ENCODE peak calls at places on chromosomes 7 and 10, in nine cellular contexts. One of them, this sample, is unnamed.

GRCh38 chr7:27148031-27148775 is 629 bp upstream of the HOXA6 start:
- DNase-seq in HCT116: no peak
- DNase-seq in SK-N-MC: no peak
- DNase-seq in breast epithelium: peak
- DNase-seq in sigmoid colon: peak
- DNase-seq in stomach: no peak
- DNase-seq in HepG2: no peak
- DNase-seq in K562: no peak
- DNase-seq in GM23338: peak
- DNase-seq in this sample: peak

GRCh38 chr7:121960678-121961461 is 87.9 kb downstream of the PTPRZ1 start:
- DNase-seq in breast epithelium: no peak
- DNase-seq in sigmoid colon: no peak
- DNase-seq in K562: no peak
- DNase-seq in HCT116: peak
- DNase-seq in HepG2: no peak
- DNase-seq in stomach: no peak
- DNase-seq in GM23338: no peak
- DNase-seq in SK-N-MC: no peak
- DNase-seq in this sample: no peak

GRCh38 chr7:12805518-12805928 is 118.1 kb downstream of the ARL4A start:
- DNase-seq in K562: no peak
- DNase-seq in HepG2: no peak
- DNase-seq in SK-N-MC: no peak
- DNase-seq in breast epithelium: no peak
- DNase-seq in HCT116: no peak
- DNase-seq in stomach: no peak
- DNase-seq in sigmoid colon: no peak
- DNase-seq in GM23338: no peak
- DNase-seq in this sample: no peak

GRCh38 chr10:24897326-24897926 is 55.0 kb downstream of the PRTFDC1 start:
- DNase-seq in GM23338: no peak
- DNase-seq in breast epithelium: no peak
- DNase-seq in sigmoid colon: no peak
- DNase-seq in HepG2: peak
- DNase-seq in K562: peak
- DNase-seq in stomach: no peak
- DNase-seq in SK-N-MC: no peak
- DNase-seq in HCT116: peak
- DNase-seq in this sample: no peak

GRCh38 chr7:100156331-100157068 is 2.0 kb downstream of the TRAPPC14 start:
- DNase-seq in GM23338: no peak
- DNase-seq in sigmoid colon: no peak
- DNase-seq in K562: peak
- DNase-seq in stomach: no peak
- DNase-seq in breast epithelium: no peak
- DNase-seq in HCT116: no peak
- DNase-seq in SK-N-MC: no peak
- DNase-seq in HepG2: no peak
- DNase-seq in this sample: peak

GRCh38 chr7:25353744-25354143 is 125.5 kb upstream of the NPVF start:
- DNase-seq in HCT116: no peak
- DNase-seq in HepG2: no peak
- DNase-seq in SK-N-MC: no peak
- DNase-seq in K562: no peak
- DNase-seq in GM23338: no peak
- DNase-seq in sigmoid colon: no peak
- DNase-seq in stomach: no peak
- DNase-seq in breast epithelium: no peak
- DNase-seq in this sample: no peak

GRCh38 chr7:29921404-29922010 is 68.1 kb downstream of the SCRN1 start:
- DNase-seq in GM23338: peak
- DNase-seq in HepG2: peak
- DNase-seq in K562: peak
- DNase-seq in breast epithelium: no peak
- DNase-seq in HCT116: peak
- DNase-seq in sigmoid colon: no peak
- DNase-seq in stomach: peak
- DNase-seq in SK-N-MC: peak
- DNase-seq in this sample: no peak

GRCh38 chr10:16745061-16745460 is 72.2 kb downstream of the RSU1 start:
- DNase-seq in HCT116: no peak
- DNase-seq in K562: no peak
- DNase-seq in GM23338: no peak
- DNase-seq in breast epithelium: no peak
- DNase-seq in sigmoid colon: no peak
- DNase-seq in HepG2: no peak
- DNase-seq in SK-N-MC: no peak
- DNase-seq in stomach: no peak
- DNase-seq in this sample: no peak

GRCh38 chr10:62688971-62689700 is 115.4 kb upstream of the ADO start:
- DNase-seq in stomach: no peak
- DNase-seq in GM23338: no peak
- DNase-seq in breast epithelium: no peak
- DNase-seq in HepG2: no peak
- DNase-seq in sigmoid colon: no peak
- DNase-seq in K562: no peak
- DNase-seq in HCT116: no peak
- DNase-seq in SK-N-MC: no peak
- DNase-seq in this sample: no peak

GRCh38 chr7:82007315-82007714 is 237.5 kb upstream of the HGF start:
- DNase-seq in stomach: no peak
- DNase-seq in breast epithelium: no peak
- DNase-seq in HCT116: no peak
- DNase-seq in sigmoid colon: no peak
- DNase-seq in SK-N-MC: no peak
- DNase-seq in GM23338: no peak
- DNase-seq in HepG2: no peak
- DNase-seq in K562: no peak
- DNase-seq in this sample: no peak

GRCh38 chr10:85459906-85460305 is 906.7 kb downstream of the GRID1 start:
- DNase-seq in K562: no peak
- DNase-seq in HepG2: no peak
- DNase-seq in GM23338: no peak
- DNase-seq in sigmoid colon: no peak
- DNase-seq in stomach: no peak
- DNase-seq in breast epithelium: no peak
- DNase-seq in HCT116: no peak
- DNase-seq in SK-N-MC: no peak
- DNase-seq in this sample: no peak

GRCh38 chr7:27478104-27478503 is 184.6 kb downstream of the HIBADH start:
- DNase-seq in GM23338: no peak
- DNase-seq in SK-N-MC: no peak
- DNase-seq in HCT116: no peak
- DNase-seq in breast epithelium: no peak
- DNase-seq in sigmoid colon: no peak
- DNase-seq in K562: no peak
- DNase-seq in stomach: no peak
- DNase-seq in HepG2: no peak
- DNase-seq in this sample: no peak

GRCh38 chr7:76357379-76358052 is 1.3 kb downstream of the YWHAG start:
- DNase-seq in sigmoid colon: peak
- DNase-seq in stomach: no peak
- DNase-seq in HCT116: no peak
- DNase-seq in K562: no peak
- DNase-seq in HepG2: no peak
- DNase-seq in GM23338: no peak
- DNase-seq in breast epithelium: no peak
- DNase-seq in SK-N-MC: no peak
- DNase-seq in this sample: no peak

GRCh38 chr7:28446131-28446530 is 33.8 kb downstream of the CREB5 start:
- DNase-seq in sigmoid colon: no peak
- DNase-seq in stomach: no peak
- DNase-seq in HepG2: no peak
- DNase-seq in K562: no peak
- DNase-seq in breast epithelium: no peak
- DNase-seq in HCT116: no peak
- DNase-seq in SK-N-MC: no peak
- DNase-seq in GM23338: no peak
- DNase-seq in this sample: no peak

GRCh38 chr10:124676416-124677062 is 67.6 kb downstream of the FAM53B start:
- DNase-seq in stomach: no peak
- DNase-seq in HCT116: no peak
- DNase-seq in sigmoid colon: no peak
- DNase-seq in K562: no peak
- DNase-seq in breast epithelium: no peak
- DNase-seq in SK-N-MC: no peak
- DNase-seq in GM23338: no peak
- DNase-seq in HepG2: no peak
- DNase-seq in this sample: no peak
- H3K27ac ChIP-seq in stomach: no peak
- H3K27ac ChIP-seq in HCT116: no peak
- H3K27ac ChIP-seq in sigmoid colon: no peak
- H3K27ac ChIP-seq in K562: no peak
- H3K27ac ChIP-seq in breast epithelium: peak
- H3K27ac ChIP-seq in SK-N-MC: no peak
- H3K27ac ChIP-seq in GM23338: no peak
- H3K27ac ChIP-seq in HepG2: no peak
- H3K27ac ChIP-seq in this sample: peak

GRCh38 chr10:42646692-42647640 is 8.6 kb upstream of the ZNF33B start:
- DNase-seq in stomach: peak
- DNase-seq in HepG2: no peak
- DNase-seq in breast epithelium: no peak
- DNase-seq in K562: peak
- DNase-seq in GM23338: peak
- DNase-seq in SK-N-MC: no peak
- DNase-seq in sigmoid colon: no peak
- DNase-seq in HCT116: no peak
- DNase-seq in this sample: no peak

GRCh38 chr10:42645103-42645502 is 6.7 kb upstream of the ZNF33B start:
- DNase-seq in breast epithelium: no peak
- DNase-seq in sigmoid colon: no peak
- DNase-seq in SK-N-MC: no peak
- DNase-seq in stomach: no peak
- DNase-seq in HepG2: no peak
- DNase-seq in HCT116: no peak
- DNase-seq in GM23338: no peak
- DNase-seq in K562: peak
- DNase-seq in this sample: no peak

GRCh38 chr10:42648512-42648911 is 10.1 kb upstream of the ZNF33B start:
- DNase-seq in HepG2: no peak
- DNase-seq in sigmoid colon: no peak
- DNase-seq in breast epithelium: no peak
- DNase-seq in HCT116: no peak
- DNase-seq in K562: peak
- DNase-seq in SK-N-MC: no peak
- DNase-seq in stomach: no peak
- DNase-seq in GM23338: no peak
- DNase-seq in this sample: no peak

GRCh38 chr10:42650374-42650773 is 12.0 kb upstream of the ZNF33B start:
- DNase-seq in HepG2: no peak
- DNase-seq in breast epithelium: no peak
- DNase-seq in stomach: no peak
- DNase-seq in K562: no peak
- DNase-seq in sigmoid colon: no peak
- DNase-seq in SK-N-MC: no peak
- DNase-seq in GM23338: no peak
- DNase-seq in HCT116: no peak
- DNase-seq in this sample: no peak

DNA sequence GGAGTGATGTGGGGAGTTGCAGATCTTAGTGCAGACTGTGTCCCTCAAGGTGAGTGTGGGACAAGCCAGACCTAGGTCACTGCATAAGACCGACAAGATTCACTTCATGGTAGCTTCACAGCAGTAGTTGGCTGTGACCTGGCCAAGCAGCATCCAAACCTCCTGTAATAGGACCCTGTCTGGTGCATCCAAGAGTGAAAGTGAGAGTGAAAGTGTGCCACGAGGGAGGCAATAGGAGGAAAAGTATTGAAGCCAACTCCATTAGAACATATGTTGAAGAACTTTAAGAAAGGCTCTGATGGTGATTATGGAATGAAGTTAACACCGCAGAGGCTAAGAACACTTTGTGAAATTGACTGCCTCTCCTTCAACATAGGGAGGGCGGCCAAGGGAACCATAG is 7.8 kb upstream of the ZNF33B start:
- DNase-seq in stomach: no peak
- DNase-seq in SK-N-MC: no peak
- DNase-seq in K562: peak
- DNase-seq in breast epithelium: no peak
- DNase-seq in HCT116: no peak
- DNase-seq in GM23338: no peak
- DNase-seq in sigmoid colon: no peak
- DNase-seq in HepG2: no peak
- DNase-seq in this sample: no peak
- TF ChIP-seq POLR2AphosphoS5 in stomach: no peak
- TF ChIP-seq POLR2AphosphoS5 in SK-N-MC: no peak
- TF ChIP-seq POLR2AphosphoS5 in K562: no peak
- TF ChIP-seq POLR2AphosphoS5 in breast epithelium: no peak
- TF ChIP-seq POLR2AphosphoS5 in HCT116: no peak
- TF ChIP-seq POLR2AphosphoS5 in GM23338: no peak
- TF ChIP-seq POLR2AphosphoS5 in sigmoid colon: no peak
- TF ChIP-seq POLR2AphosphoS5 in HepG2: no peak
- TF ChIP-seq POLR2AphosphoS5 in this sample: no peak

GRCh38 chr7:107170051-107170661 is 1.4 kb downstream of the HBP1 start:
- DNase-seq in K562: no peak
- DNase-seq in HepG2: no peak
- DNase-seq in HCT116: no peak
- DNase-seq in GM23338: no peak
- DNase-seq in SK-N-MC: no peak
- DNase-seq in stomach: no peak
- DNase-seq in breast epithelium: no peak
- DNase-seq in sigmoid colon: no peak
- DNase-seq in this sample: no peak

GRCh38 chr7:107171496-107171895 is 2.7 kb downstream of the HBP1 start:
- DNase-seq in sigmoid colon: peak
- DNase-seq in SK-N-MC: no peak
- DNase-seq in HCT116: no peak
- DNase-seq in breast epithelium: no peak
- DNase-seq in HepG2: no peak
- DNase-seq in GM23338: no peak
- DNase-seq in stomach: no peak
- DNase-seq in K562: no peak
- DNase-seq in this sample: no peak

GRCh38 chr7:107172318-107173032 is 3.7 kb downstream of the HBP1 start:
- DNase-seq in HCT116: no peak
- DNase-seq in sigmoid colon: no peak
- DNase-seq in HepG2: no peak
- DNase-seq in SK-N-MC: no peak
- DNase-seq in K562: no peak
- DNase-seq in stomach: no peak
- DNase-seq in breast epithelium: no peak
- DNase-seq in GM23338: no peak
- DNase-seq in this sample: no peak

GRCh38 chr7:107173691-107174406 is 5.0 kb downstream of the HBP1 start:
- DNase-seq in breast epithelium: no peak
- DNase-seq in sigmoid colon: no peak
- DNase-seq in HCT116: no peak
- DNase-seq in K562: no peak
- DNase-seq in stomach: no peak
- DNase-seq in GM23338: no peak
- DNase-seq in HepG2: no peak
- DNase-seq in SK-N-MC: no peak
- DNase-seq in this sample: no peak

GRCh38 chr7:107173191-107173590 is 4.4 kb downstream of the HBP1 start:
- DNase-seq in HCT116: no peak
- DNase-seq in GM23338: peak
- DNase-seq in stomach: no peak
- DNase-seq in K562: no peak
- DNase-seq in HepG2: no peak
- DNase-seq in breast epithelium: no peak
- DNase-seq in SK-N-MC: no peak
- DNase-seq in sigmoid colon: no peak
- DNase-seq in this sample: no peak
- H3K27ac ChIP-seq in HCT116: no peak
- H3K27ac ChIP-seq in GM23338: peak
- H3K27ac ChIP-seq in stomach: no peak
- H3K27ac ChIP-seq in K562: peak
- H3K27ac ChIP-seq in HepG2: no peak
- H3K27ac ChIP-seq in breast epithelium: no peak
- H3K27ac ChIP-seq in SK-N-MC: peak
- H3K27ac ChIP-seq in sigmoid colon: no peak
- H3K27ac ChIP-seq in this sample: no peak

GRCh38 chr10:132532784-132533560 is 4.6 kb upstream of the INPP5A start:
- DNase-seq in breast epithelium: no peak
- DNase-seq in HCT116: peak
- DNase-seq in stomach: no peak
- DNase-seq in GM23338: no peak
- DNase-seq in K562: no peak
- DNase-seq in sigmoid colon: peak
- DNase-seq in HepG2: no peak
- DNase-seq in SK-N-MC: no peak
- DNase-seq in this sample: no peak
- TF ChIP-seq POLR2AphosphoS5 in breast epithelium: no peak
- TF ChIP-seq POLR2AphosphoS5 in HCT116: peak
- TF ChIP-seq POLR2AphosphoS5 in stomach: no peak
- TF ChIP-seq POLR2AphosphoS5 in GM23338: no peak
- TF ChIP-seq POLR2AphosphoS5 in K562: no peak
- TF ChIP-seq POLR2AphosphoS5 in sigmoid colon: no peak
- TF ChIP-seq POLR2AphosphoS5 in HepG2: no peak
- TF ChIP-seq POLR2AphosphoS5 in SK-N-MC: no peak
- TF ChIP-seq POLR2AphosphoS5 in this sample: no peak

This sample was measured in spleen.